ENCODE peak calls at places on chromosomes 4 and X, in five cellular contexts. H is A549, A is pancreas, V is sigmoid colon, X is colonic mucosa. E is an unnamed sample.

GRCh38 chr4:25861951-25862410 is 807 bp downstream of the SEL1L3 start:
- DNase-seq in H (peak; percentile 32), A (no peak), V (no peak), X (peak; percentile 53), E (peak; percentile 56)

GRCh38 chr4:10347281-10347795 is 109.9 kb downstream of the ZNF518B start:
- DNase-seq in H (no peak), A (no peak), V (no peak), X (no peak), E (no peak)

GRCh38 chr4:3220586-3221494 is 28.1 kb upstream of the MSANTD1 start:
- DNase-seq in H (no peak), A (peak; percentile 24), V (no peak), X (no peak), E (peak; percentile 24)

GRCh38 chr4:112403072-112403945 is 106.1 kb downstream of the ALPK1 start:
- DNase-seq in H (no peak), A (no peak), V (no peak), X (no peak), E (no peak)

GRCh38 chr4:173857828-173858227 is 327.8 kb upstream of the HAND2 start:
- DNase-seq in H (no peak), A (no peak), V (no peak), X (no peak), E (no peak)

GRCh38 chr4:22410645-22411247 is 105.1 kb downstream of the ADGRA3 start:
- DNase-seq in H (no peak), A (no peak), V (no peak), X (no peak), E (no peak)

GRCh38 chr4:186900980-186901379 is 177.3 kb upstream of the FAT1 start:
- DNase-seq in H (peak; percentile 8), A (no peak), V (no peak), X (no peak), E (no peak)

GRCh38 chrX:1442724-1443367 is 9.9 kb downstream of the ASMTL start:
- DNase-seq in H (no peak), A (peak; percentile 27), V (peak; percentile 35), X (no peak), E (peak; percentile 42)

GRCh38 chr4:113317523-113317922 is 268.1 kb downstream of the ANK2 start:
- DNase-seq in H (no peak), A (no peak), V (no peak), X (no peak), E (no peak)

GRCh38 chrX:23783569-23784486 is 855 bp downstream of the SAT1 start:
- DNase-seq in H (peak; percentile 27), A (no peak), V (no peak), X (no peak), E (no peak)

GRCh38 chr4:154622598-154622997 is 10.1 kb upstream of the FGG start:
- DNase-seq in H (peak; percentile 63), A (no peak), V (no peak), X (peak; percentile 24), E (no peak)

GRCh38 chr4:181821039-181822004 is 421.9 kb upstream of the TENM3 start:
- DNase-seq in H (no peak), A (no peak), V (no peak), X (no peak), E (no peak)

GRCh38 chr4:157895205-157895604 is 277.6 kb downstream of the GASK1B start:
- DNase-seq in H (no peak), A (no peak), V (no peak), X (no peak), E (no peak)

GRCh38 chrX:109600114-109600710 is 24.8 kb downstream of the KCNE5 start:
- DNase-seq in H (no peak), A (no peak), V (no peak), X (no peak), E (no peak)

GRCh38 chrX:123713841-123714240 is 19.0 kb downstream of the THOC2 start:
- DNase-seq in H (no peak), A (no peak), V (no peak), X (no peak), E (no peak)

GRCh38 chr4:169620846-169621228 is 459 bp downstream of the CLCN3 start:
- DNase-seq in H (peak; percentile 20), A (no peak), V (no peak), X (peak; percentile 45), E (no peak)

GRCh38 chr4:169618986-169619385 is 1.4 kb upstream of the CLCN3 start:
- DNase-seq in H (no peak), A (no peak), V (no peak), X (no peak), E (no peak)

GRCh38 chr4:169619958-169620845 is at the start of gene CLCN3:
- DNase-seq in H (peak; percentile 96), A (peak; percentile 98), V (peak; percentile 98), X (peak; percentile 99), E (peak; percentile 96)

GRCh38 chr4:169619518-169619957 is 840 bp upstream of the CLCN3 start:
- DNase-seq in H (peak; percentile 68), A (no peak), V (no peak), X (peak; percentile 78), E (no peak)

GRCh38 chr4:169621754-169622481 is 1.5 kb downstream of the CLCN3 start:
- DNase-seq in H (peak; percentile 36), A (no peak), V (no peak), X (no peak), E (no peak)
- H3K27ac ChIP-seq in H (peak overlapping the region; percentile 0), A (peak overlapping the region; percentile 20), V (peak overlapping the region; percentile 95), X (peak overlapping the region; percentile 96), E (peak overlapping the region; percentile 66)

GRCh38 chr4:6180841-6181631 is 19.3 kb downstream of the JAKMIP1 start:
- DNase-seq in H (no peak), A (peak; percentile 22), V (no peak), X (no peak), E (no peak)

GRCh38 chr4:6183740-6184139 is 16.6 kb downstream of the JAKMIP1 start:
- DNase-seq in H (no peak), A (peak; percentile 6), V (no peak), X (no peak), E (no peak)

GRCh38 chr4:6188687-6189305 is 11.6 kb downstream of the JAKMIP1 start:
- DNase-seq in H (no peak), A (peak; percentile 2), V (no peak), X (no peak), E (no peak)

GRCh38 chr4:6182390-6183280 is 17.7 kb downstream of the JAKMIP1 start:
- DNase-seq in H (no peak), A (peak; percentile 19), V (no peak), X (no peak), E (no peak)

GRCh38 chr4:6184169-6184568 is 16.2 kb downstream of the JAKMIP1 start:
- DNase-seq in H (no peak), A (peak; percentile 9), V (no peak), X (no peak), E (no peak)
- H3K4me1 ChIP-seq in H (no peaks in the 10 kb centered on the region), A (no peaks in the 10 kb centered on the region), V (no peaks in the 10 kb centered on the region), X (no peaks in the 10 kb centered on the region), E (no peaks in the 10 kb centered on the region)

DNA sequence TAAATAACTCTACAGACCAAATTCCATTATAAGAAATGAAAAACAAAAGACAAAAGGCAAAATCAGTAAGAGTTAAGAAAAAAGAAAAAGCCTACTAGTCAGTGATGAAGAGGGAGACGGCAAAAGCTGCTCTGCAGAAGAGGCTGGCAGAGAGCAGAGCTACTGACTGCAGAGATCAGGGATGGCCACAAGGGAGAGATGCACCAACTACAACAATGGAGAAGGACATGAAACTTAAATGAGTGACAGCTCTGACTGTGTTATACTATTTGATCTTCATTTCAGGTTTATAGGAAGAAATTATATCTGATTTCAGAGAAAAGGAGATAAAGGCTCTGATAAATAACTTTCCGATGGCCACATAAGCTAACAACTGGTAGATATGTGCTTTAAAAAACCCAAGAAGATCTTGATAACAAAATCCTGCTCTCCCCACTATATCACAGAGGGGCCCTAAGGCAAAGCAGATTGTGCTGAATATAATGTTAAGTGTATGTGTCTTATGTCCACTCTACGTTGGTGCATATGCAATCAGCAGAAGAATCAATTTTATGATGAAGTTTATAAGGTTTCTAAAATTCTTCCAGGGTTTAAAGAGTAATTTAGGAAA is 58.4 kb upstream of the COX18 start:
- DNase-seq in H (peak; percentile 29), A (no peak), V (no peak), X (no peak), E (no peak)
- TF ChIP-seq CTCF in H (peak; percentile 7), A (no peak), V (peak; percentile 19), X (peak; percentile 13), E (peak; percentile 25)

DNA sequence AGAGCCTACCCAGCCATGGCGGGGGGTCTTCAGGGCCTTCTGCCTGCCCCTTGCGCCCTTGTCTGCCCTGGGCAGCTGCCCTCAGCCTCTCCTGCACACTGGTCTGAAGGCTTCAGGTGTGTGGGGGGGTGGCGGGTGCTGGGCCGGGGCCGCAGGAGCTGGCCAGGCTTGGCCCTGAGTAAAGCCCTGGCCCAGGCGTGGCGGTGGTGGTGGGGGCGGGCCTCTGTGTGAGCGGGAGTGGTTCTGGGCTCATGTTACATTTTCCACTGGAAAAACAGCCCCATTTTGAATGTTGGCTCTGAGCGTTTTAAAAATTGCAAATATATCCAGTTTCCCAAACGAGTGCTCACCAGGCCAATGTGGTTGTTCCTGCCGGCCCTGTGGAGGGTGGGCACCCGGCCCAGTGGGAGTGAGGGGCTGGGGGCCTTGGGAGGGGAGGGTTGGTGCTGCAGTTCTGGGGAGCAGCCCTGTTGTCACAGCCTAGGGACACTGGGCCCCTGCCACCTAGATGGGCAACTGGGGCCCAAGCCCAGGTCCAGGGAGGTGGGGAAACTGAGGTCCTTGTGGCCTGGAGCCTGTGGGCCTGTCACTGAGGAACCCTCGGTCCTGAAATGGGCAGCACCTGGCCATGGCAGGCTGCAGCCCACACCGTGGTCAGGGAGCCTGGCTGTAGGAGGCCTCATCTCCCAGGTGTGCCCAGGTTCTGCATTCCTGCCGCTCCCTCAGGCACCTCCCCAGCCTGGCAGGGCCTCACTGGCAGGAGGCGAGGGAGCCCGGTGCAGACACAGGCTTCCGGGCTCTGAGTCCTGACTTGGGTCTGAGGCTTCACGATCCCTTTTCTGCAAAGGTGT is 28.3 kb downstream of the FGFRL1 start:
- DNase-seq in H (no peak), A (peak; percentile 80), V (peak; percentile 83), X (no peak), E (no peak)
- H3K27ac ChIP-seq in H (peak overlapping the region; percentile 22), A (no peak overlapping the region), V (no peak overlapping the region), X (no peak overlapping the region), E (peak overlapping the region; percentile 55)

GRCh38 chrX:40079572-40079971 is 18.2 kb downstream of the BCOR start:
- DNase-seq in H (no peak), A (no peak), V (no peak), X (no peak), E (no peak)
- H3K4me1 ChIP-seq in H (peaks cover 12% of the 10 kb centered on the region), A (no peaks in the 10 kb centered on the region), V (peaks cover 51% of the 10 kb centered on the region), X (peaks cover 6% of the 10 kb centered on the region), E (peaks cover 5% of the 10 kb centered on the region)

GRCh38 chrX:135331525-135331924 is 22.2 kb downstream of the ETDC start:
- DNase-seq in H (no peak), A (no peak), V (no peak), X (no peak), E (no peak)

GRCh38 chrX:135330709-135331108 is 21.4 kb downstream of the ETDC start:
- DNase-seq in H (no peak), A (no peak), V (no peak), X (no peak), E (no peak)

GRCh38 chrX:135324463-135324862 is 15.2 kb downstream of the ETDC start:
- DNase-seq in H (no peak), A (no peak), V (no peak), X (no peak), E (no peak)

GRCh38 chrX:135328421-135329005 is 19.2 kb downstream of the ETDC start:
- DNase-seq in H (no peak), A (no peak), V (no peak), X (no peak), E (no peak)

DNA sequence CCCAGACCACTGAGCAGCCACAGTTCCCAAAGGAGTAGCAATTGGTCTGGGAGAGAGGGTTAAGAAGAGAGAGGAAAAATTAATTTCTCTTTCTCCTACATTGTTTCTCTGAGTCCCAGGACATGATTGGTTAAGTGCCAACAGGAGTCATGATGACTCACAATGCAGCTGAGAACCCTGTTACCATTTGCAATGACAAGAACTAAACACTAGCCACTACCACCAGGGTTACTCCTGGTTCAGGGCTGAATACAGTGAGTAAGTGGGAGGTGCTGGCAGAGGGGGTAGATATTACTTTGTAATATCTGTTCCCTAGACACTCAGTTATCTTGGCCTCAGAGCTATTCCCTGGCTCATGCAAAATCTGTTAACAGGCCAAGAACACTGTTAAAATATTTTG is 18.0 kb downstream of the ETDC start:
- DNase-seq in H (peak; percentile 9), A (no peak), V (no peak), X (no peak), E (no peak)
- TF ChIP-seq CTCF in H (no peak), A (no peak), V (no peak), X (no peak), E (no peak)

E was measured in RWPE2.